ENCODE peak calls at places on chromosomes 16 and 17, in four cellular contexts. H is GM23338, F is HL-60, E is HCT116. X is an unnamed sample.

GRCh38 chr17:63317166-63317845 is 128.8 kb downstream of the CYB561 start:
- DNase-seq in H (no peak), E (no peak), F (no peak), X (no peak)

GRCh38 chr16:9008335-9009260 is 44.9 kb upstream of the USP7 start:
- DNase-seq in E (no peak), F (peak; percentile 64), H (peak; percentile 95), X (peak; percentile 85)

GRCh38 chr16:77584205-77584859 is 138.0 kb upstream of the NUDT7 start:
- DNase-seq in F (peak; percentile 37), E (peak; percentile 46), H (peak; percentile 78), X (peak; percentile 44)

GRCh38 chr17:64156670-64157069 is 26.7 kb upstream of the ERN1 start:
- DNase-seq in H (no peak), E (no peak), F (no peak), X (no peak)

GRCh38 chr17:49510059-49510719 is 15.1 kb downstream of the NGFR start:
- DNase-seq in E (no peak), H (no peak), F (no peak), X (no peak)

GRCh38 chr16:72974142-72974769 is 73.7 kb downstream of the ZFHX3 start:
- DNase-seq in H (no peak), F (no peak), E (no peak), X (no peak)

GRCh38 chr17:1060991-1061390 is 64.1 kb downstream of the TIMM22 start:
- DNase-seq in H (no peak), E (peak; percentile 93), F (no peak), X (no peak)

GRCh38 chr16:85413713-85414663 is 199.1 kb upstream of the GSE1 start:
- DNase-seq in H (no peak), E (no peak), F (no peak), X (no peak)

GRCh38 chr17:47218896-47219430 is 9.8 kb downstream of the MYL4 start:
- DNase-seq in E (no peak), H (no peak), F (no peak), X (no peak)

GRCh38 chr17:33939959-33940358 is 315.1 kb upstream of the CCL2 start:
- DNase-seq in H (no peak), E (no peak), F (no peak), X (no peak)

GRCh38 chr17:40224707-40225092 is 5.6 kb downstream of the WIPF2 start:
- DNase-seq in H (no peak), F (no peak), E (no peak), X (no peak)

GRCh38 chr16:85665929-85666328 is 22.8 kb downstream of the GINS2 start:
- DNase-seq in E (no peak), F (no peak), H (no peak), X (no peak)

GRCh38 chr16:716768-717325 is 1.9 kb downstream of the METRN start:
- DNase-seq in H (no peak), F (no peak), E (no peak), X (no peak)

GRCh38 chr16:716250-716607 is 1.3 kb downstream of the METRN start:
- DNase-seq in E (no peak), H (peak; percentile 67), F (no peak), X (peak; percentile 80)

GRCh38 chr16:714079-714478 is 839 bp upstream of the METRN start:
- DNase-seq in H (no peak), E (no peak), F (no peak), X (no peak)

GRCh38 chr16:714558-715447 is at the start of gene METRN:
- DNase-seq in E (no peak), F (peak; percentile 82), H (peak; percentile 95), X (peak; percentile 61)

GRCh38 chr16:715448-716249 is 731 bp downstream of the METRN start:
- DNase-seq in E (no peak), H (peak; percentile 62), F (no peak), X (no peak)
- TF ChIP-seq REST in E (no peak), H (no peak), F (no peak), X (no peak)

DNA sequence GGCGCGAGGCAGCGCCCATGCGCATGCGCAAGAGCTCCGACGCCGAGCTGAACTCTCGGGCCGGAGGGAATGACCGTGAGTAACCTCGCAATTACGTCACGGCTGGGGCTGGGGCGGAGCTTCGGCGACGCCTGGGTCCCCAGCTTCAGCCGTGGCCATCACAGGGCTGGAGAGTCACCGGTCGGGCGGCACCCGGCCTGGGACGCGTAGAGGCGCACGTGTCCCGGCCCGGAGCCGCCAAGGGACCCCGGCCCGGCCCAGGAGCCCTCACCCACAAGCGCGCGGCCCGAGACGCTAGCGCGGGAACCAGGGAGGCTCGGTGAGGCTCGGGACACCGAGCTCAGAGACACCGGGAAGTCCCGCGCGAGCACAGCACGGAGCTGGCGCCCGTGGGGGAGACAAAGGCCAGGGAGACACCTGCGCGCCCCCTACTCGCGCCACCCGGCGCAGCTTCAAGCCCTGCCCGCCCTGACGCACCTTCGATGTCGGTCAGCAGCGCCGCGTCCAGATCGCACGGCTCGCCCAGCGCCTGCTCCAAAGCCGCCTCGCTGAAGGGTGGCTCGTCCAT is 452 bp downstream of the SREBF1 start:
- DNase-seq in E (peak; percentile 92), F (peak; percentile 90), H (peak; percentile 97), X (peak; percentile 92)
- TF ChIP-seq REST in E (no peak), F (no peak), H (no peak), X (peak; percentile 39)

DNA sequence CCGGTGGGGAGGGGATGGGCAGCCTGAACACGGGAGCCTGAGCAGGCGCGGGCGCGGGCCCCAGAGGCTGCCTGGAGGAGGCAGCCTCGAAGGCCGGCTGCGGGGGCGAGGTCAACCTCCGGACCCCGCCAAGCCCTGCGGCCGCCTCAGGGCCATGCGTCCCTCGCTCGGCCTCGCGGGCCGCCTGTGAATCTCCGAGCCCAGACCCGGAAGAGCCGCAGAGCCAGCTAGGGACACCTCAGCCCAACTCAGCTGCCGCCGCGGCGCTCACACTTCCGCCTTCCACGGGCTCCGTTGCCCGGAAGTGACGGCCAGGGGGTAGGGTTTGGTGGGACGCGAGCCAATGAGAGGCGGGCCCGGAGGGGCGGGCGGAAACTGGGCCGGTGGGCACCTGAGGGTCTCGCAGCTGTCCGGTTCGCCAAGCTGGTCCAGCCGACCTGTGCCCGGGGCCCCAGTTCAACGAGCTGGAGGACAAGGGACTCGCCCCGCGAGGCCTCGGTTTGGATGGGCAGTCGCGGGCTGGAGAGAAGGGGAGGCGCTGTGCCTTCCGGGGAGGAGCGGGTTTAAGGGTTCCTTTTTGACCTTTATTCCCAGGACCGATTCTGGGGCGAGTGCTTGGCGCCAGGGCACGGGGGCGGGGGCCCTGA is at the start of gene SLC38A10:
- DNase-seq in F (peak; percentile 95), E (peak; percentile 73), H (peak; percentile 92), X (peak; percentile 88)
- TF ChIP-seq REST in F (peak; percentile 32), E (no peak), H (no peak), X (no peak)

DNA sequence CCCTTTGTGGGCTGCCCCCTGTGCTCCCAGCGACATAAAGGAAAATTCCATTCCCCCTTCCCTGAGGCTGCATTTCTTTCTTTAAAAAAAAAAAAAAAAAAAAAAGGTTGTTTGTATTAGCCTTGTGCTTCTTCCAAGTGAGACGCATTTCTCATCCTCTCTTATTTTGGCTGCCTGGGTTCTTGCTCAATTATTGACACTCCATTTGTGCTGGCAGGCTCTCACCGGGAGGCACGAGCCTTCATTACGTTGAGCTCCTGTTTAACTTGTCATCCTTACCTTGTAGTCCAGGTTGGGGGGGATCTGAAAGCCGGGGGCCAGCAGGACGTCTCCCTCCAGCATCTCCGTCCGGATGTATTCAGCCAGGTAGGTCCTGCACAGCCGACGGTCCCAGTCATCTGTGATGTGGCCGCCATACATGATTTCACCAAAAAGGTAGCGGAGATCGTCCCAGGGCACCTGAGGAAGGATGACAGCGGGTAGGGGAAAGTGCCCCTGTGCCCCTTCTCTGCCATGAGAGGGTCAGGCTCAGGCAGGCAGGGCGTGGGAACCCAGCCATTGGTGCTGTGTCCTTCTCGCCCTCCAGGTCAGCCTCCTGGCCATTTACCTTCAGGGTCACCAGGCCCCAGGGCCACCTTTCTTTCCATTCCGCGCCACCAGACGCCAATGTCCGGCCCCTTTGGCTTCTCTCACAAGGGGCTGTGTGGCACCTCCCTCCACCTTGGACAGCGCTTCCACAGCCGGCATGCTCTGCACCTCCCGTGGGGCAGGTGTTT is 50.6 kb downstream of the PGS1 start:
- DNase-seq in F (no peak), H (no peak), E (no peak), X (no peak)
- TF ChIP-seq REST in F (peak; percentile 78), H (peak; percentile 71), E (no peak), X (peak; percentile 52)

GRCh38 chr17:3693099-3693498 is 2.9 kb downstream of the P2RX5 start:
- DNase-seq in F (no peak), E (no peak), H (no peak), X (no peak)
- TF ChIP-seq REST in F (no peak), E (no peak), H (no peak), X (no peak)

DNA sequence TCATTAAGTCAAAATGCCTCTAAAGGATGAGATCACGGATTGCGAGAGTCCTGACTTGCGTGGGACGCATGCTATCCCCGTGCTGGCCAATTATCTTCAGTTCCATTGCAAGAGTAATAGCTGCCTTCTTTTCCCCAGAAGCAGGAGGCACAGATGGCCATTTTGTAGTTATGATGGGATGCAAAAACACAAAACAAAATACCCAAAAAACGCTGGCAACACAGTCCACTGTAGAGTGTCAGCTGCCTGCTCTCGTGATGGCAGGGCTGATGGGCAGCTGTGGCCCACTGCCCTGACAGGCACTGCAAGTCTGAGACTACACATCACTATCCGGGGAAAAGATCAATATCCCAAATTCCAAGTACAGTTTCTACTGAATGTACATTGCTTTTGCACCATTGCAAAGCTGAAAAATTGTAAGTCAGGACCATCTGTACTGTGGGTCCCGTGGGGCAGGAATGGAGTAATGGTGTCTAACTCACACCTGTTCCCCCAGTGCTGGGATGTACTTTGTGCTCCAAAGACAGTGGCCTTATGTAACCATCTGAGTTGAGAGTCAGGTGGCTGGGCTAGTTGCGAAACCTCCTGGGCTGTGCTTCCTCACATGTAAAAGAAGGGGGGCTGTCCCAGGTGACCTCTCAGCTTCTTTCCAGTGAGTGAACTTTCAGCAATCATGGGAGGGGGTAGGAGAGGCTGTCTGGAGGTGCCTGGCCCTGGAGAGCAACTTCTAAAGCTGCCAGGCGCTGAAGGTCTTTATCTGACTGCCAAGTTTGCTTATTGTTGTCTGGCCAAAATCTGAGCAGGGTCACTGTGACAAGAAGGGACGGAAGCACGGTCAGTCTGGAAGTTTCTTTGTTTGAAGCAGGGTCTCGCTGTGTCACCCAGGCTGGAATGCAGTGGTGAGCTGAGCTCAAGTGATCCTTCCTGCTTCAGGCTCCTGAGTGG is 4.7 kb downstream of the SLC47A1 start:
- DNase-seq in E (no peak), F (peak; percentile 72), H (peak; percentile 27), X (peak; percentile 93)
- TF ChIP-seq REST in E (no peak), F (no peak), H (no peak), X (peak; percentile 38)